ENCODE peak calls at places on chromosomes 2 and 18, in seven cellular contexts. One of them, this sample, is unnamed.

GRCh38 chr18:8224576-8224975 is 384.7 kb upstream of the RAB12 start:
- DNase-seq in cardiac fibroblast: peak
- DNase-seq in LNCaP clone FGC: no peak
- DNase-seq in fibroblast of the aortic adventitia: no peak
- DNase-seq in sigmoid colon: no peak
- DNase-seq in Panc1: no peak
- DNase-seq in AG10803: no peak
- DNase-seq in this sample: no peak

GRCh38 chr18:55821219-55821618 is 233.2 kb upstream of the TCF4 start:
- DNase-seq in fibroblast of the aortic adventitia: peak
- DNase-seq in LNCaP clone FGC: no peak
- DNase-seq in cardiac fibroblast: peak
- DNase-seq in AG10803: peak
- DNase-seq in sigmoid colon: no peak
- DNase-seq in Panc1: no peak
- DNase-seq in this sample: no peak

GRCh38 chr2:38377501-38378258 is 607 bp upstream of the ATL2 start:
- DNase-seq in fibroblast of the aortic adventitia: peak
- DNase-seq in cardiac fibroblast: peak
- DNase-seq in Panc1: peak
- DNase-seq in AG10803: peak
- DNase-seq in sigmoid colon: no peak
- DNase-seq in LNCaP clone FGC: no peak
- DNase-seq in this sample: peak

GRCh38 chr2:63651361-63651760 is 62.6 kb downstream of the MDH1 start:
- DNase-seq in fibroblast of the aortic adventitia: no peak
- DNase-seq in cardiac fibroblast: no peak
- DNase-seq in LNCaP clone FGC: no peak
- DNase-seq in sigmoid colon: no peak
- DNase-seq in AG10803: no peak
- DNase-seq in Panc1: no peak
- DNase-seq in this sample: no peak

GRCh38 chr2:3174626-3175567 is 202.7 kb downstream of the EIPR1 start:
- DNase-seq in LNCaP clone FGC: no peak
- DNase-seq in AG10803: no peak
- DNase-seq in cardiac fibroblast: no peak
- DNase-seq in sigmoid colon: peak
- DNase-seq in Panc1: no peak
- DNase-seq in fibroblast of the aortic adventitia: no peak
- DNase-seq in this sample: no peak

GRCh38 chr2:42196403-42197267 is 27.5 kb downstream of the EML4 start:
- DNase-seq in cardiac fibroblast: peak
- DNase-seq in sigmoid colon: no peak
- DNase-seq in Panc1: no peak
- DNase-seq in AG10803: peak
- DNase-seq in fibroblast of the aortic adventitia: peak
- DNase-seq in LNCaP clone FGC: no peak
- DNase-seq in this sample: peak

GRCh38 chr2:20667531-20668401 is 822 bp downstream of the GDF7 start:
- DNase-seq in LNCaP clone FGC: no peak
- DNase-seq in Panc1: no peak
- DNase-seq in fibroblast of the aortic adventitia: no peak
- DNase-seq in cardiac fibroblast: no peak
- DNase-seq in sigmoid colon: no peak
- DNase-seq in AG10803: no peak
- DNase-seq in this sample: no peak

GRCh38 chr2:71784734-71785549 is 331.6 kb downstream of the DYSF start:
- DNase-seq in AG10803: peak
- DNase-seq in Panc1: peak
- DNase-seq in sigmoid colon: no peak
- DNase-seq in LNCaP clone FGC: no peak
- DNase-seq in fibroblast of the aortic adventitia: no peak
- DNase-seq in cardiac fibroblast: peak
- DNase-seq in this sample: no peak

GRCh38 chr18:47260924-47261701 is 9.7 kb upstream of the SKOR2 start:
- DNase-seq in LNCaP clone FGC: no peak
- DNase-seq in sigmoid colon: no peak
- DNase-seq in cardiac fibroblast: no peak
- DNase-seq in fibroblast of the aortic adventitia: no peak
- DNase-seq in AG10803: no peak
- DNase-seq in Panc1: no peak
- DNase-seq in this sample: no peak

GRCh38 chr18:77366725-77367641 is 117.3 kb downstream of the GALR1 start:
- DNase-seq in LNCaP clone FGC: no peak
- DNase-seq in AG10803: peak
- DNase-seq in cardiac fibroblast: peak
- DNase-seq in Panc1: no peak
- DNase-seq in fibroblast of the aortic adventitia: no peak
- DNase-seq in sigmoid colon: no peak
- DNase-seq in this sample: no peak

GRCh38 chr2:10355471-10356458 is 53.1 kb downstream of the HPCAL1 start:
- DNase-seq in fibroblast of the aortic adventitia: no peak
- DNase-seq in Panc1: no peak
- DNase-seq in LNCaP clone FGC: no peak
- DNase-seq in cardiac fibroblast: no peak
- DNase-seq in AG10803: no peak
- DNase-seq in sigmoid colon: no peak
- DNase-seq in this sample: no peak

GRCh38 chr2:112187046-112187715 is 49.0 kb downstream of the FBLN7 start:
- DNase-seq in Panc1: no peak
- DNase-seq in LNCaP clone FGC: no peak
- DNase-seq in AG10803: no peak
- DNase-seq in sigmoid colon: no peak
- DNase-seq in fibroblast of the aortic adventitia: no peak
- DNase-seq in cardiac fibroblast: no peak
- DNase-seq in this sample: no peak

GRCh38 chr2:117257369-117257768 is 557.1 kb upstream of the DDX18 start:
- DNase-seq in sigmoid colon: no peak
- DNase-seq in AG10803: no peak
- DNase-seq in LNCaP clone FGC: no peak
- DNase-seq in fibroblast of the aortic adventitia: no peak
- DNase-seq in cardiac fibroblast: no peak
- DNase-seq in Panc1: no peak
- DNase-seq in this sample: no peak

GRCh38 chr2:144453486-144454158 is 66.3 kb downstream of the ZEB2 start:
- DNase-seq in Panc1: no peak
- DNase-seq in LNCaP clone FGC: no peak
- DNase-seq in fibroblast of the aortic adventitia: peak
- DNase-seq in sigmoid colon: no peak
- DNase-seq in cardiac fibroblast: peak
- DNase-seq in AG10803: peak
- DNase-seq in this sample: no peak

GRCh38 chr18:56789004-56789888 is 138.1 kb downstream of the WDR7 start:
- DNase-seq in fibroblast of the aortic adventitia: peak
- DNase-seq in Panc1: peak
- DNase-seq in AG10803: no peak
- DNase-seq in LNCaP clone FGC: peak
- DNase-seq in sigmoid colon: no peak
- DNase-seq in cardiac fibroblast: peak
- DNase-seq in this sample: no peak

GRCh38 chr2:190835303-190835930 is 45.2 kb upstream of the GLS start:
- DNase-seq in fibroblast of the aortic adventitia: peak
- DNase-seq in sigmoid colon: peak
- DNase-seq in Panc1: no peak
- DNase-seq in cardiac fibroblast: peak
- DNase-seq in LNCaP clone FGC: no peak
- DNase-seq in AG10803: peak
- DNase-seq in this sample: peak

GRCh38 chr2:168678153-168678853 is 124.1 kb upstream of the NOSTRIN start:
- DNase-seq in sigmoid colon: no peak
- DNase-seq in LNCaP clone FGC: peak
- DNase-seq in AG10803: no peak
- DNase-seq in cardiac fibroblast: no peak
- DNase-seq in fibroblast of the aortic adventitia: no peak
- DNase-seq in Panc1: no peak
- DNase-seq in this sample: no peak

GRCh38 chr2:173043466-173043865 is 32.2 kb upstream of the MAP3K20 start:
- DNase-seq in sigmoid colon: no peak
- DNase-seq in LNCaP clone FGC: no peak
- DNase-seq in Panc1: no peak
- DNase-seq in cardiac fibroblast: no peak
- DNase-seq in fibroblast of the aortic adventitia: no peak
- DNase-seq in AG10803: no peak
- DNase-seq in this sample: no peak

GRCh38 chr18:48750485-48751175 is 200.1 kb downstream of the SMAD7 start:
- DNase-seq in AG10803: peak
- DNase-seq in fibroblast of the aortic adventitia: peak
- DNase-seq in cardiac fibroblast: no peak
- DNase-seq in Panc1: no peak
- DNase-seq in sigmoid colon: no peak
- DNase-seq in LNCaP clone FGC: no peak
- DNase-seq in this sample: peak

GRCh38 chr2:224260605-224261004 is 141.3 kb downstream of the FAM124B start:
- DNase-seq in fibroblast of the aortic adventitia: peak
- DNase-seq in sigmoid colon: no peak
- DNase-seq in cardiac fibroblast: no peak
- DNase-seq in AG10803: peak
- DNase-seq in LNCaP clone FGC: no peak
- DNase-seq in Panc1: no peak
- DNase-seq in this sample: no peak

GRCh38 chr2:186546842-186547241 is 43.0 kb upstream of the ITGAV start:
- DNase-seq in AG10803: peak
- DNase-seq in cardiac fibroblast: peak
- DNase-seq in sigmoid colon: no peak
- DNase-seq in LNCaP clone FGC: no peak
- DNase-seq in Panc1: no peak
- DNase-seq in fibroblast of the aortic adventitia: peak
- DNase-seq in this sample: no peak

GRCh38 chr2:222214885-222215284 is 83.9 kb downstream of the PAX3 start:
- DNase-seq in cardiac fibroblast: no peak
- DNase-seq in fibroblast of the aortic adventitia: no peak
- DNase-seq in Panc1: no peak
- DNase-seq in AG10803: peak
- DNase-seq in sigmoid colon: no peak
- DNase-seq in LNCaP clone FGC: no peak
- DNase-seq in this sample: no peak

GRCh38 chr18:77123313-77124231 is 9.0 kb downstream of the MBP start:
- DNase-seq in sigmoid colon: no peak
- DNase-seq in fibroblast of the aortic adventitia: no peak
- DNase-seq in LNCaP clone FGC: no peak
- DNase-seq in cardiac fibroblast: no peak
- DNase-seq in AG10803: no peak
- DNase-seq in Panc1: no peak
- DNase-seq in this sample: no peak

GRCh38 chr2:29105375-29105774 is 9.8 kb upstream of the CLIP4 start:
- DNase-seq in sigmoid colon: no peak
- DNase-seq in cardiac fibroblast: no peak
- DNase-seq in LNCaP clone FGC: no peak
- DNase-seq in AG10803: no peak
- DNase-seq in Panc1: no peak
- DNase-seq in fibroblast of the aortic adventitia: no peak
- DNase-seq in this sample: no peak

GRCh38 chr2:11813951-11814350 is 67.5 kb downstream of the LPIN1 start:
- DNase-seq in cardiac fibroblast: no peak
- DNase-seq in LNCaP clone FGC: no peak
- DNase-seq in AG10803: no peak
- DNase-seq in sigmoid colon: no peak
- DNase-seq in Panc1: no peak
- DNase-seq in fibroblast of the aortic adventitia: no peak
- DNase-seq in this sample: no peak
- TF ChIP-seq CTCF in cardiac fibroblast: no peak
- TF ChIP-seq CTCF in LNCaP clone FGC: no peak
- TF ChIP-seq CTCF in AG10803: no peak
- TF ChIP-seq CTCF in sigmoid colon: no peak
- TF ChIP-seq CTCF in Panc1: no peak
- TF ChIP-seq CTCF in fibroblast of the aortic adventitia: no peak
- TF ChIP-seq CTCF in this sample: no peak

GRCh38 chr2:233062447-233062842 is 2.3 kb downstream of the INPP5D start:
- DNase-seq in fibroblast of the aortic adventitia: no peak
- DNase-seq in cardiac fibroblast: no peak
- DNase-seq in LNCaP clone FGC: no peak
- DNase-seq in sigmoid colon: peak
- DNase-seq in AG10803: no peak
- DNase-seq in Panc1: no peak
- DNase-seq in this sample: no peak

GRCh38 chr2:233064526-233065199 is 4.5 kb downstream of the INPP5D start:
- DNase-seq in LNCaP clone FGC: no peak
- DNase-seq in cardiac fibroblast: no peak
- DNase-seq in fibroblast of the aortic adventitia: peak
- DNase-seq in sigmoid colon: peak
- DNase-seq in Panc1: no peak
- DNase-seq in AG10803: peak
- DNase-seq in this sample: no peak

GRCh38 chr2:233063976-233064411 is 3.9 kb downstream of the INPP5D start:
- DNase-seq in LNCaP clone FGC: no peak
- DNase-seq in AG10803: no peak
- DNase-seq in sigmoid colon: no peak
- DNase-seq in Panc1: no peak
- DNase-seq in fibroblast of the aortic adventitia: no peak
- DNase-seq in cardiac fibroblast: no peak
- DNase-seq in this sample: no peak

GRCh38 chr2:233062946-233063268 is 2.8 kb downstream of the INPP5D start:
- DNase-seq in Panc1: no peak
- DNase-seq in cardiac fibroblast: no peak
- DNase-seq in LNCaP clone FGC: no peak
- DNase-seq in sigmoid colon: no peak
- DNase-seq in fibroblast of the aortic adventitia: no peak
- DNase-seq in AG10803: no peak
- DNase-seq in this sample: no peak

GRCh38 chr2:233063269-233063975 is 3.3 kb downstream of the INPP5D start:
- DNase-seq in Panc1: no peak
- DNase-seq in AG10803: no peak
- DNase-seq in LNCaP clone FGC: no peak
- DNase-seq in fibroblast of the aortic adventitia: no peak
- DNase-seq in sigmoid colon: peak
- DNase-seq in cardiac fibroblast: no peak
- DNase-seq in this sample: no peak
- H3K4me3 ChIP-seq in Panc1: no peak
- H3K4me3 ChIP-seq in AG10803: no peak
- H3K4me3 ChIP-seq in LNCaP clone FGC: no peak
- H3K4me3 ChIP-seq in fibroblast of the aortic adventitia: no peak
- H3K4me3 ChIP-seq in sigmoid colon: no peak
- H3K4me3 ChIP-seq in cardiac fibroblast: no peak
- H3K4me3 ChIP-seq in this sample: no peak

GRCh38 chr2:21812766-21813165 is 689.0 kb downstream of the TDRD15 start:
- DNase-seq in cardiac fibroblast: no peak
- DNase-seq in sigmoid colon: no peak
- DNase-seq in AG10803: no peak
- DNase-seq in Panc1: no peak
- DNase-seq in fibroblast of the aortic adventitia: no peak
- DNase-seq in LNCaP clone FGC: no peak
- DNase-seq in this sample: no peak
- TF ChIP-seq CTCF in cardiac fibroblast: no peak
- TF ChIP-seq CTCF in sigmoid colon: no peak
- TF ChIP-seq CTCF in AG10803: no peak
- TF ChIP-seq CTCF in Panc1: no peak
- TF ChIP-seq CTCF in fibroblast of the aortic adventitia: no peak
- TF ChIP-seq CTCF in LNCaP clone FGC: no peak
- TF ChIP-seq CTCF in this sample: no peak

GRCh38 chr2:121721926-121722325 is 14.7 kb downstream of the NIFK start:
- DNase-seq in Panc1: peak
- DNase-seq in cardiac fibroblast: peak
- DNase-seq in fibroblast of the aortic adventitia: peak
- DNase-seq in sigmoid colon: peak
- DNase-seq in LNCaP clone FGC: no peak
- DNase-seq in AG10803: peak
- DNase-seq in this sample: no peak
- H3K4me3 ChIP-seq in Panc1: no peak
- H3K4me3 ChIP-seq in cardiac fibroblast: no peak
- H3K4me3 ChIP-seq in fibroblast of the aortic adventitia: no peak
- H3K4me3 ChIP-seq in sigmoid colon: no peak
- H3K4me3 ChIP-seq in LNCaP clone FGC: no peak
- H3K4me3 ChIP-seq in AG10803: no peak
- H3K4me3 ChIP-seq in this sample: no peak

GRCh38 chr2:122307772-122308171 is 552.3 kb downstream of the TSN start:
- DNase-seq in AG10803: no peak
- DNase-seq in fibroblast of the aortic adventitia: no peak
- DNase-seq in sigmoid colon: no peak
- DNase-seq in LNCaP clone FGC: no peak
- DNase-seq in cardiac fibroblast: no peak
- DNase-seq in Panc1: no peak
- DNase-seq in this sample: no peak
- TF ChIP-seq CTCF in AG10803: no peak
- TF ChIP-seq CTCF in fibroblast of the aortic adventitia: no peak
- TF ChIP-seq CTCF in sigmoid colon: no peak
- TF ChIP-seq CTCF in LNCaP clone FGC: no peak
- TF ChIP-seq CTCF in cardiac fibroblast: no peak
- TF ChIP-seq CTCF in Panc1: no peak
- TF ChIP-seq CTCF in this sample: no peak